ENCODE peak calls at places on chromosomes 2 and 18, in ten cellular contexts. F is breast epithelium, M is fibroblast of lung, K is suprapubic skin, Q is lower lobe of right lung, J is kidney epithelial cell, C is IMR-90, N is BJ, L is dorsolateral prefrontal cortex, B is GM13976. Z is an unnamed sample.

GRCh38 chr2:241863021-241863954 is 4.6 kb upstream of the PDCD1 start:
- DNase-seq in M (peak; percentile 25), Q (no peak), K (no peak), C (peak; percentile 55), B (peak; percentile 73), L (no peak), J (no peak), F (no peak), N (no peak), Z (peak; percentile 41)

GRCh38 chr2:199968126-199968525 is 12.7 kb downstream of the MAIP1 start:
- DNase-seq in J (no peak), Q (no peak), F (no peak), B (no peak), K (no peak), L (no peak), N (no peak), C (no peak), M (no peak), Z (no peak)

GRCh38 chr2:5590836-5591235 is 101.3 kb upstream of the SOX11 start:
- DNase-seq in N (no peak), B (no peak), M (no peak), Q (no peak), F (no peak), C (no peak), J (no peak), K (no peak), L (no peak), Z (no peak)

GRCh38 chr18:74163019-74163656 is 14.8 kb downstream of the TIMM21 start:
- DNase-seq in K (no peak), Q (no peak), M (no peak), J (no peak), C (no peak), B (no peak), L (no peak), F (no peak), N (no peak), Z (no peak)

GRCh38 chr18:33871363-33872025 is 293.5 kb downstream of the ASXL3 start:
- DNase-seq in M (peak; percentile 16), C (no peak), K (no peak), F (no peak), N (no peak), L (no peak), J (no peak), Q (no peak), B (no peak), Z (no peak)

GRCh38 chr2:241859436-241860183 is 916 bp upstream of the PDCD1 start:
- DNase-seq in K (peak; percentile 82), F (no peak), L (peak; percentile 53), N (no peak), M (no peak), B (peak; percentile 90), Q (peak; percentile 47), J (no peak), C (peak; percentile 36), Z (peak; percentile 42)

GRCh38 chr2:85326946-85327756 is 638 bp downstream of the TGOLN2 start:
- DNase-seq in C (peak; percentile 45), Q (peak; percentile 71), L (peak; percentile 62), B (peak; percentile 70), J (no peak), K (peak; percentile 86), M (peak; percentile 54), N (no peak), F (no peak), Z (peak; percentile 54)

GRCh38 chr18:71951021-71951420 is 593.1 kb downstream of the CBLN2 start:
- DNase-seq in M (no peak), N (no peak), K (no peak), C (no peak), F (no peak), B (no peak), J (no peak), Q (no peak), L (peak; percentile 64), Z (no peak)

GRCh38 chr2:197416268-197416667 is 18.6 kb downstream of the SF3B1 start:
- DNase-seq in M (no peak), C (no peak), J (no peak), N (no peak), B (no peak), K (no peak), Q (no peak), L (no peak), F (no peak), Z (no peak)

GRCh38 chr2:58207189-58207588 is 33.9 kb downstream of the FANCL start:
- DNase-seq in K (no peak), C (no peak), J (no peak), F (no peak), Q (no peak), M (no peak), N (no peak), B (no peak), L (no peak), Z (no peak)

DNA sequence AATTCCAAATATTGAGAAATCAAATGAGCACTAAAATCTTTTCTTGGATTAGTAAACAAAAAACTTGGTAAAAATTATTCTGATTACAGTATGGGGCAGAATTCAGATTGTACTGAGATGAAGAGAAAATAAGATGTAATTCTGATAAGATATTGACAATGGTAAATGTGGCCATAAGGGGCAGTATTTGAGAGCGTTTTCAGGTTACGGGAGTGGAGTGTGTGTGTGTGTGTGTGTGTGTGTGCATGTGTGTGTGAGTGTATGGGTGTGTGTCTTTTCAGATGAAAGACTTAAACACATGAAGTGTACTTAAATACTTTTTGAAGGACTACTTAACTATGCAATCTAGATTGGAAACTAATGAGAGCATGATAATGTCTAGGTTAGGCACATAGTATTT is 217.8 kb upstream of the ITGA4 start:
- DNase-seq in L (no peak), K (no peak), B (no peak), M (no peak), N (no peak), F (no peak), C (no peak), Q (no peak), J (no peak), Z (peak; percentile 1)
- TF ChIP-seq CTCF in L (no peak), K (no peak), B (no peak), M (no peak), N (no peak), F (no peak), C (peak; percentile 10), Q (no peak), J (no peak), Z (no peak)

DNA sequence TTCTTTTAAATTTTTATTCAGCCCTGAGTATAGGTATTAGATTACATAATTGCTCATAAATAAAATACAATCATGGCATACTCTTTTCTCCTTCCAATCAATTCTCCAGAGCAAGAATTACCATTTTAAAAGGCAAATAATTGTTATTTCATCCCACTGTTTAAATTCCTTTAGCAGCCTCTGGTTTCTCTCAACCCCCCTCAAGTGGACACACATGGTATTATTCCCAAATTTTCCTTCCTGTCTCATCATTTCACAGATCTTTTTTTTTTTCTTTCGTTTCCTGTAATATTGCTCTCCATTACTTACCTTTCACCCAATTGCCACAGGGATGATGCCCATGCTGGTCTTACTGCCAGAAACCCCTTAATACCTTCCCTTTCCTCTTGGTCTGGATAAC is 385.2 kb downstream of the RIT2 start:
- DNase-seq in K (no peak), L (no peak), B (no peak), N (no peak), M (no peak), J (no peak), Q (no peak), F (no peak), C (no peak), Z (peak; percentile 39)
- TF ChIP-seq CTCF in K (no peak), L (peak; percentile 37), B (no peak), N (no peak), M (no peak), J (peak; percentile 29), Q (no peak), F (no peak), C (no peak), Z (peak; percentile 40)

GRCh38 chr2:215484570-215484969 is 48.7 kb upstream of the FN1 start:
- DNase-seq in N (no peak), Q (no peak), B (no peak), C (no peak), J (no peak), F (no peak), K (no peak), L (no peak), M (no peak), Z (no peak)

GRCh38 chr2:215485032-215485431 is 49.2 kb upstream of the FN1 start:
- DNase-seq in M (no peak), J (no peak), Q (no peak), F (no peak), K (no peak), N (no peak), L (no peak), B (no peak), C (no peak), Z (no peak)

GRCh38 chr2:215493370-215493769 is 57.5 kb upstream of the FN1 start:
- DNase-seq in Q (no peak), F (no peak), L (no peak), B (no peak), M (no peak), J (no peak), C (no peak), N (no peak), K (no peak), Z (no peak)

GRCh38 chr2:215486973-215487372 is 51.1 kb upstream of the FN1 start:
- DNase-seq in M (peak; percentile 14), K (no peak), B (no peak), C (no peak), L (no peak), J (no peak), N (no peak), F (no peak), Q (no peak), Z (peak; percentile 39)

DNA sequence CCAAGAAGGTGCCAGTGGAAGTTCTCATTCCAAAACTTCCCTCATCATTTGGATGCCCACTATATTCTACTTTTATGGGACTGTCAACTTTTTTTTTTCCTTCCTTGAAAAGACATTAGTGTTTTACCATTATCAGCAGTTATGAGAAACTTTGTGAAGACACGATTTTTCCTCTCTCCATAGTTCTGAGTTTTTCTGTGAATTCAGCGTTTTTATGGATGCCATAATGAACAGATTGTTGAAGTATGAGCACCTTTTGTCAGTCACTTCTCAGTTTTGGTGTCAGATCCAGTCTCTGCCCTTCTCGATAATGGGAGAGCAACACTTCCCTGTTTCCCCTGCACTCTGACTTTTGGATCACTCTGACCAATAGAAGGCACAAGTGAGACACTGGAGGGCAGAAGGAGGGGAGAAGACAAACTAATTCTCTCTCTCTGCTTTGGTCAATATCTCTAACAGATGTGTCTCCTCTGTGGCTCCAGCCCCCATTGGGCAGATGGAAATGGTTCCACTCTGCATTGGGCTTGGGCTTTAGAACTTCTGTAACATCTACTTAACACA is 53.5 kb upstream of the FN1 start:
- DNase-seq in Q (no peak), M (no peak), L (no peak), N (no peak), F (no peak), C (no peak), J (no peak), B (no peak), K (no peak), Z (no peak)
- TF ChIP-seq CTCF in Q (no peak), M (no peak), L (no peak), N (no peak), F (no peak), C (no peak), J (no peak), B (no peak), K (no peak), Z (no peak)

DNA sequence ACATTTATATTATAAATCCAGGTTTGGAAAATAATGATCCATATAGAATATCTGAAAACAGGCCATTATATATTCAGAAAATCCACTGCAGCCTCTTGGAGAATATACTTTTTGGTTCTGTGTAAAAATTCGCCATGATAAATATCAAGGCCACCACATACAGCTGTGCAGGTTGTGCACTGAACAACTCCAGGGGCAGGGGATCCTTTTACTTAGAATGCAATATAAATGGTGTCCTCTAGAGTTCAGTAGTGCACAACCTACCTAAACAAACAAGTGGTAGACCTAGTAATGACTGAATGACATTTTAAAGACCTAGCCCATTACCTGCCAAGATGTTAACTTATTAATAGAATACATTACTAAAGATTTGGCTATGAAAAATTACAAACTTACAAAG is 22.4 kb downstream of the MOGAT1 start:
- DNase-seq in F (no peak), M (no peak), K (no peak), C (no peak), B (no peak), N (no peak), J (no peak), L (no peak), Q (no peak), Z (peak; percentile 40)
- TF ChIP-seq CTCF in F (no peak), M (peak; percentile 7), K (no peak), C (peak; percentile 37), B (no peak), N (peak; percentile 33), J (peak; percentile 31), L (no peak), Q (no peak), Z (peak; percentile 20)